ENCODE peak calls at places on chromosomes 1 and 21, in four cellular contexts. G is A549, W is HepG2, E is GM12878. Z is an unnamed sample.

GRCh38 chr21:44871576-44872265 is 1.8 kb downstream of the PTTG1IP start:
- DNase-seq in W (peak; percentile 71), G (no peak), E (no peak), Z (no peak)

GRCh38 chr1:61711969-61712368 is 13.0 kb downstream of the TM2D1 start:
- DNase-seq in W (no peak), G (no peak), E (no peak), Z (no peak)

GRCh38 chr1:12078938-12079861 is 16.1 kb downstream of the TNFRSF8 start:
- DNase-seq in E (peak; percentile 82), G (peak; percentile 54), W (peak; percentile 47), Z (peak; percentile 81)

GRCh38 chr1:199303035-199303434 is 664.2 kb downstream of the PTPRC start:
- DNase-seq in W (no peak), E (no peak), G (no peak), Z (no peak)

GRCh38 chr1:39507230-39507928 is 15.9 kb downstream of the BMP8A start:
- DNase-seq in G (no peak), E (no peak), W (peak; percentile 25), Z (peak; percentile 46)

GRCh38 chr1:199742547-199742946 is 285.0 kb upstream of the NR5A2 start:
- DNase-seq in W (no peak), G (peak; percentile 80), E (no peak), Z (no peak)

GRCh38 chr1:203278087-203278884 is 27.0 kb upstream of the BTG2 start:
- DNase-seq in E (no peak), W (no peak), G (no peak), Z (peak; percentile 43)

GRCh38 chr1:201501144-201501543 is 5.8 kb downstream of the CSRP1 start:
- DNase-seq in G (no peak), W (no peak), E (no peak), Z (no peak)

GRCh38 chr1:77044133-77044849 is 174.9 kb downstream of the PIGK start:
- DNase-seq in W (no peak), G (no peak), E (no peak), Z (no peak)

GRCh38 chr1:211480941-211481545 is 10.9 kb downstream of the RD3 start:
- DNase-seq in G (no peak), E (no peak), W (no peak), Z (no peak)

GRCh38 chr1:86394416-86394815 is 1.7 kb downstream of the ODF2L start:
- DNase-seq in G (no peak), E (no peak), W (no peak), Z (no peak)

GRCh38 chr1:9590945-9591668 is 2.4 kb downstream of the TMEM201 start:
- DNase-seq in W (no peak), G (no peak), E (no peak), Z (no peak)

GRCh38 chr1:37240897-37241296 is 206.6 kb upstream of the GRIK3 start:
- DNase-seq in G (no peak), W (no peak), E (no peak), Z (no peak)

GRCh38 chr21:43292041-43292865 is 123.4 kb downstream of the CRYAA start:
- DNase-seq in G (no peak), E (no peak), W (no peak), Z (no peak)

GRCh38 chr1:25806418-25806817 is 6.4 kb downstream of the SELENON start:
- DNase-seq in W (no peak), E (no peak), G (no peak), Z (no peak)

GRCh38 chr1:213723187-213723586 is 264.6 kb upstream of the PROX1 start:
- DNase-seq in W (no peak), G (no peak), E (no peak), Z (no peak)

GRCh38 chr1:212607206-212607923 is 1.2 kb upstream of the ATF3 start:
- DNase-seq in G (no peak), W (no peak), E (no peak), Z (no peak)

GRCh38 chr1:212608956-212609700 is 567 bp downstream of the ATF3 start:
- DNase-seq in G (peak; percentile 41), W (peak; percentile 36), E (no peak), Z (peak; percentile 67)

GRCh38 chr1:212608209-212608955 is at the start of gene ATF3:
- DNase-seq in G (peak; percentile 94), W (peak; percentile 95), E (peak; percentile 94), Z (peak; percentile 98)

GRCh38 chr1:212606734-212607205 is 1.8 kb upstream of the ATF3 start:
- DNase-seq in G (no peak), E (no peak), W (no peak), Z (peak; percentile 33)

DNA sequence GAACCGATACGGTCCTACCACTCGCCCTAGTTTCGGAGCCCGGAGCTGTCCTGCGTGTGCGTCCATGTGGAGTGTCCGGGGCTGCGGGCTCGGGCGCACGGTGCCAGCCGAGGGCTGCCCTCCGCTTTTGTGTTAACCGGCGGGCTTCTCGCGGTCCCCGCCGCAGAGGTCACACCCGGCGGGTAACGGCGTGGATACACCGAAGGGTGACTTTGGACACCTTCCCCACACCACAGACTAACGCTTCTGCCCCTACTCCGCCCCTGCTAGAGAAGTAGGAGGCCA is 695 bp upstream of the ATF3 start:
- DNase-seq in G (no peak), E (no peak), W (no peak), Z (no peak)
- TF ChIP-seq BHLHE40 in G (no peak), E (no peak), W (no peak), Z (no peak)

GRCh38 chr1:187952446-187952845 is 1123.7 kb downstream of the PLA2G4A start:
- DNase-seq in W (no peak), E (no peak), G (no peak), Z (no peak)
- TF ChIP-seq EP300 in W (no peak), E (no peak), G (no peak), Z (no peak)

DNA sequence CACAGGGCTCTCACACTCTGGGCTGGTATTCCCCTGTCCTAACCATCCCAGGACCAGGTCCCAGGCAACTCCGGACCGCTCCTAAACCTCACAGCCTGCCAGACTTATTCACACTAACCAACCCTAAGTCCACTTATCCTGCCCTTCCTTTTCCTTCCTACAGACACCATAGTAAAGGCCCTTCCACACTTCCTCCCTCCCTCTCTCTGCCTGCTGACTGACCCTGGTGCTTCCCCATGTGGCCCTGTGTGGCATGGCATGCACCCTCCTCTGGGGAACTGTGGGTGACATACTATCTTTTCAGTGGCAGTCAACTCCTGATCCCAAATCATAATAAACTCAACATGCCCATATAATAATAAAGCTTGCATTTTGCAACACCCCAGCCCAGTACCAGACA is 155.1 kb upstream of the DNAH14 start:
- DNase-seq in G (no peak), E (no peak), W (no peak), Z (no peak)
- TF ChIP-seq BHLHE40 in G (no peak), E (no peak), W (no peak), Z (no peak)

GRCh38 chr1:221725683-221726330 is 16.1 kb downstream of the DUSP10 start:
- DNase-seq in W (no peak), G (no peak), E (no peak), Z (no peak)

GRCh38 chr1:221726331-221726692 is 15.6 kb downstream of the DUSP10 start:
- DNase-seq in E (no peak), G (no peak), W (no peak), Z (no peak)

GRCh38 chr1:221724931-221725605 is 16.8 kb downstream of the DUSP10 start:
- DNase-seq in W (no peak), E (no peak), G (no peak), Z (no peak)

GRCh38 chr1:221728037-221728505 is 13.8 kb downstream of the DUSP10 start:
- DNase-seq in E (no peak), W (no peak), G (no peak), Z (no peak)

GRCh38 chr1:221727146-221728036 is 14.5 kb downstream of the DUSP10 start:
- DNase-seq in W (no peak), G (no peak), E (no peak), Z (no peak)
- TF ChIP-seq EP300 in W (no peak), G (no peak), E (no peak), Z (no peak)